ENCODE peak calls at places on chromosomes 7 and 10, in eight cellular contexts. One of them, this sample, is unnamed.

GRCh38 chr7:32262315-32262714 is 192.1 kb upstream of the PDE1C start:
- DNase-seq in astrocyte of the spinal cord: no peak
- DNase-seq in heart right ventricle: no peak
- DNase-seq in cardiac fibroblast: no peak
- DNase-seq in HCT116: no peak
- DNase-seq in lower leg skin: no peak
- DNase-seq in left ventricle myocardium inferior: no peak
- DNase-seq in H7: no peak
- DNase-seq in this sample: no peak

GRCh38 chr10:91592282-91593020 is 40.4 kb downstream of the PPP1R3C start:
- DNase-seq in astrocyte of the spinal cord: no peak
- DNase-seq in heart right ventricle: no peak
- DNase-seq in cardiac fibroblast: no peak
- DNase-seq in HCT116: no peak
- DNase-seq in lower leg skin: no peak
- DNase-seq in left ventricle myocardium inferior: no peak
- DNase-seq in H7: no peak
- DNase-seq in this sample: no peak

GRCh38 chr10:106981461-106981850 is 183.1 kb downstream of the SORCS1 start:
- DNase-seq in astrocyte of the spinal cord: no peak
- DNase-seq in heart right ventricle: no peak
- DNase-seq in cardiac fibroblast: no peak
- DNase-seq in HCT116: no peak
- DNase-seq in lower leg skin: no peak
- DNase-seq in left ventricle myocardium inferior: no peak
- DNase-seq in H7: no peak
- DNase-seq in this sample: no peak

GRCh38 chr10:91051834-91052233 is 130.9 kb upstream of the ANKRD1 start:
- DNase-seq in astrocyte of the spinal cord: peak; percentile 42
- DNase-seq in heart right ventricle: peak; percentile 23
- DNase-seq in cardiac fibroblast: peak; percentile 70
- DNase-seq in HCT116: no peak
- DNase-seq in lower leg skin: peak; percentile 58
- DNase-seq in left ventricle myocardium inferior: peak; percentile 24
- DNase-seq in H7: no peak
- DNase-seq in this sample: no peak

GRCh38 chr10:34504534-34504933 is 310.6 kb downstream of the PARD3 start:
- DNase-seq in astrocyte of the spinal cord: peak; percentile 66
- DNase-seq in heart right ventricle: no peak
- DNase-seq in cardiac fibroblast: peak; percentile 38
- DNase-seq in HCT116: peak; percentile 70
- DNase-seq in lower leg skin: no peak
- DNase-seq in left ventricle myocardium inferior: no peak
- DNase-seq in H7: no peak
- DNase-seq in this sample: no peak

GRCh38 chr7:24898691-24899090 is 81.3 kb downstream of the OSBPL3 start:
- DNase-seq in astrocyte of the spinal cord: peak; percentile 59
- DNase-seq in heart right ventricle: no peak
- DNase-seq in cardiac fibroblast: no peak
- DNase-seq in HCT116: no peak
- DNase-seq in lower leg skin: no peak
- DNase-seq in left ventricle myocardium inferior: no peak
- DNase-seq in H7: no peak
- DNase-seq in this sample: no peak

GRCh38 chr7:25658375-25658774 is 430.1 kb upstream of the NPVF start:
- DNase-seq in astrocyte of the spinal cord: no peak
- DNase-seq in heart right ventricle: no peak
- DNase-seq in cardiac fibroblast: no peak
- DNase-seq in HCT116: no peak
- DNase-seq in lower leg skin: no peak
- DNase-seq in left ventricle myocardium inferior: no peak
- DNase-seq in H7: no peak
- DNase-seq in this sample: no peak

GRCh38 chr10:29915116-29915785 is 144.1 kb downstream of the JCAD start:
- DNase-seq in astrocyte of the spinal cord: peak; percentile 32
- DNase-seq in heart right ventricle: no peak
- DNase-seq in cardiac fibroblast: no peak
- DNase-seq in HCT116: no peak
- DNase-seq in lower leg skin: no peak
- DNase-seq in left ventricle myocardium inferior: no peak
- DNase-seq in H7: no peak
- DNase-seq in this sample: no peak

GRCh38 chr7:28410628-28411578 is 1.4 kb upstream of the CREB5 start:
- DNase-seq in astrocyte of the spinal cord: peak; percentile 67
- DNase-seq in heart right ventricle: peak; percentile 61
- DNase-seq in cardiac fibroblast: peak; percentile 63
- DNase-seq in HCT116: no peak
- DNase-seq in lower leg skin: no peak
- DNase-seq in left ventricle myocardium inferior: peak; percentile 49
- DNase-seq in H7: peak; percentile 56
- DNase-seq in this sample: peak; percentile 80

GRCh38 chr7:22726345-22726848 is 603 bp upstream of the IL6 start:
- DNase-seq in astrocyte of the spinal cord: peak; percentile 92
- DNase-seq in heart right ventricle: peak; percentile 42
- DNase-seq in cardiac fibroblast: peak; percentile 87
- DNase-seq in HCT116: peak; percentile 37
- DNase-seq in lower leg skin: peak; percentile 26
- DNase-seq in left ventricle myocardium inferior: no peak
- DNase-seq in H7: peak; percentile 44
- DNase-seq in this sample: no peak

GRCh38 chr10:86481761-86482160 is 39.8 kb downstream of the WAPL start:
- DNase-seq in astrocyte of the spinal cord: peak; percentile 47
- DNase-seq in heart right ventricle: no peak
- DNase-seq in cardiac fibroblast: no peak
- DNase-seq in HCT116: no peak
- DNase-seq in lower leg skin: no peak
- DNase-seq in left ventricle myocardium inferior: no peak
- DNase-seq in H7: no peak
- DNase-seq in this sample: no peak

GRCh38 chr7:151382079-151382885 is 27.6 kb downstream of the WDR86 start:
- DNase-seq in astrocyte of the spinal cord: no peak
- DNase-seq in heart right ventricle: no peak
- DNase-seq in cardiac fibroblast: no peak
- DNase-seq in HCT116: no peak
- DNase-seq in lower leg skin: no peak
- DNase-seq in left ventricle myocardium inferior: peak; percentile 14
- DNase-seq in H7: peak; percentile 87
- DNase-seq in this sample: no peak

GRCh38 chr7:93910076-93910994 is 4.0 kb downstream of the GNGT1 start:
- DNase-seq in astrocyte of the spinal cord: peak; percentile 52
- DNase-seq in heart right ventricle: peak; percentile 43
- DNase-seq in cardiac fibroblast: peak; percentile 95
- DNase-seq in HCT116: no peak
- DNase-seq in lower leg skin: no peak
- DNase-seq in left ventricle myocardium inferior: no peak
- DNase-seq in H7: no peak
- DNase-seq in this sample: no peak

GRCh38 chr10:72276421-72277339 is 3.0 kb downstream of the DDIT4 start:
- DNase-seq in astrocyte of the spinal cord: peak; percentile 86
- DNase-seq in heart right ventricle: no peak
- DNase-seq in cardiac fibroblast: peak; percentile 93
- DNase-seq in HCT116: peak; percentile 84
- DNase-seq in lower leg skin: no peak
- DNase-seq in left ventricle myocardium inferior: no peak
- DNase-seq in H7: no peak
- DNase-seq in this sample: no peak

GRCh38 chr10:89566095-89566950 is 30.9 kb upstream of the SLC16A12 start:
- DNase-seq in astrocyte of the spinal cord: no peak
- DNase-seq in heart right ventricle: no peak
- DNase-seq in cardiac fibroblast: no peak
- DNase-seq in HCT116: no peak
- DNase-seq in lower leg skin: no peak
- DNase-seq in left ventricle myocardium inferior: no peak
- DNase-seq in H7: no peak
- DNase-seq in this sample: no peak

GRCh38 chr7:55280031-55280454 is 85.1 kb upstream of the LANCL2 start:
- DNase-seq in astrocyte of the spinal cord: peak; percentile 70
- DNase-seq in heart right ventricle: peak; percentile 67
- DNase-seq in cardiac fibroblast: peak; percentile 81
- DNase-seq in HCT116: peak; percentile 59
- DNase-seq in lower leg skin: peak; percentile 57
- DNase-seq in left ventricle myocardium inferior: peak; percentile 24
- DNase-seq in H7: peak; percentile 83
- DNase-seq in this sample: no peak

GRCh38 chr10:124127563-124127962 is 34.2 kb upstream of the CHST15 start:
- DNase-seq in astrocyte of the spinal cord: no peak
- DNase-seq in heart right ventricle: no peak
- DNase-seq in cardiac fibroblast: no peak
- DNase-seq in HCT116: no peak
- DNase-seq in lower leg skin: no peak
- DNase-seq in left ventricle myocardium inferior: no peak
- DNase-seq in H7: no peak
- DNase-seq in this sample: no peak

DNA sequence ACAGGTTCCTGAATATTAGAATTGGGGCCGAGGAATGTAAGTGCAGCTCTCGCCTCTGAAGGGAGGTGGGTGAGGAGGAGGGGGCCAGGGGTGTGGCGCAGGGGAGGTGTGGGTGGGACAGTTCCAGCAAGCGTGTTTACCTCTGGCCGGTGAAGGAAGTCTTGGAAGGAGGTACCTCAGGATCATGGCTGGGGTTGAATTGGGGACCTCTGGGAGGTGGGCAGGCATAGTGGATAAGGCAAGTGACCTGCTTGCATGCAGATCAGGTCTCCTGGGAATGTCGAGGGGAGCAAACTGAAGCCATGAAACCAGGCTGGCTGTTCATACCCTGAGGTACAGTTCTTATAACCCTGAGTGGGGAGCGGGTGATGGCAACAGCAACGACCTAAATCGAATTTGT is 2.0 kb downstream of the ZNF775 start:
- DNase-seq in astrocyte of the spinal cord: no peak
- DNase-seq in heart right ventricle: no peak
- DNase-seq in cardiac fibroblast: no peak
- DNase-seq in HCT116: no peak
- DNase-seq in lower leg skin: no peak
- DNase-seq in left ventricle myocardium inferior: no peak
- DNase-seq in H7: peak; percentile 58
- DNase-seq in this sample: no peak
- H3K4me3 ChIP-seq in astrocyte of the spinal cord: no peak overlapping the region
- H3K4me3 ChIP-seq in heart right ventricle: no peak overlapping the region
- H3K4me3 ChIP-seq in cardiac fibroblast: no peak overlapping the region
- H3K4me3 ChIP-seq in HCT116: no peak overlapping the region
- H3K4me3 ChIP-seq in lower leg skin: no peak overlapping the region
- H3K4me3 ChIP-seq in left ventricle myocardium inferior: no peak overlapping the region
- H3K4me3 ChIP-seq in H7: no peak overlapping the region
- H3K4me3 ChIP-seq in this sample: no peak overlapping the region

DNA sequence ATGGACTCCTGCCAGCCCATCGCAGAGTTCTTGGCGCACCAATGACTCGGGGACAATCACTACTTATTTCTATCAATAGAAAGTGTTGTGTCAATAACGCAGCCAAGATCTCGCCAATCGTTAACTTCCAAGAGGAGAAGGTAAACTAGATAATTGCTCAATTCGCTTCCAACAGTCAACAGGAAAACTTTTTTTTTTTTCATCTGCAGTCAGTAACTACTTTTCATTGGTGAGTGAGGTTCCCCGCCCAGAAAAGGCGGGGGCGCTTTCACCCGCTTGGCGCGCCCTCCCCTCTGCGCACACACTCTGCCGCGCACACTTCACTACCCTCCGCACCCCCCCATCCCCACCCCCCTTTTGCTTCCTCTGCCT is at the start of gene FEZF1:
- DNase-seq in astrocyte of the spinal cord: no peak
- DNase-seq in heart right ventricle: no peak
- DNase-seq in cardiac fibroblast: no peak
- DNase-seq in HCT116: peak; percentile 53
- DNase-seq in lower leg skin: no peak
- DNase-seq in left ventricle myocardium inferior: no peak
- DNase-seq in H7: peak; percentile 89
- DNase-seq in this sample: no peak
- H3K4me3 ChIP-seq in astrocyte of the spinal cord: no peak within 1 kb of the TSS
- H3K4me3 ChIP-seq in heart right ventricle: peak within 1 kb of the TSS; percentile 29
- H3K4me3 ChIP-seq in cardiac fibroblast: no peak within 1 kb of the TSS
- H3K4me3 ChIP-seq in HCT116: peak within 1 kb of the TSS; percentile 69
- H3K4me3 ChIP-seq in lower leg skin: no peak within 1 kb of the TSS
- H3K4me3 ChIP-seq in left ventricle myocardium inferior: peak within 1 kb of the TSS; percentile 59
- H3K4me3 ChIP-seq in H7: peak within 1 kb of the TSS; percentile 61
- H3K4me3 ChIP-seq in this sample: peak within 1 kb of the TSS; percentile 55

DNA sequence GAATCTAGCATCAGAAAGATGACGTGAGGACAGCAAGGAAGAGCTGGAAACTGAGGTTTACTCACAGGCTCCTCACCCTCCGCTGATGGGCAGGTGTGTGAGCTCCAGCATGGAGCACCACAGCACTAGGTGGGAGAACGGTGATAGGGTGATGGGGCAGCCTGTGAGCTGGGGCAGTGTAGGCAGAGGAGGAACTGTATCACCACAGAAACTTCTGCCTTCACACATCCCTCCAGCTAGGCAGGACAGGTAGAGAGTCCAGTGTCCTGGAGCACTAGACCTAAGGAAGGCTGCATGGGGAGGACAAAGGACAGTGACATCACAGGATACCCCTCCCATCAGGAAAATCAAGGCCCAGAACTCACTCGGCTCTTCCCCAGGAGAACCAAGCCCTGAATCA is 241.8 kb upstream of the PRSS58 start:
- DNase-seq in astrocyte of the spinal cord: no peak
- DNase-seq in heart right ventricle: no peak
- DNase-seq in cardiac fibroblast: no peak
- DNase-seq in HCT116: no peak
- DNase-seq in lower leg skin: no peak
- DNase-seq in left ventricle myocardium inferior: no peak
- DNase-seq in H7: no peak
- DNase-seq in this sample: no peak
- H3K4me3 ChIP-seq in astrocyte of the spinal cord: no peak overlapping the region
- H3K4me3 ChIP-seq in heart right ventricle: no peak overlapping the region
- H3K4me3 ChIP-seq in cardiac fibroblast: no peak overlapping the region
- H3K4me3 ChIP-seq in HCT116: no peak overlapping the region
- H3K4me3 ChIP-seq in lower leg skin: no peak overlapping the region
- H3K4me3 ChIP-seq in left ventricle myocardium inferior: no peak overlapping the region
- H3K4me3 ChIP-seq in H7: no peak overlapping the region
- H3K4me3 ChIP-seq in this sample: no peak overlapping the region

GRCh38 chr10:97851341-97852001 is 1.8 kb downstream of the GOLGA7B start:
- DNase-seq in astrocyte of the spinal cord: no peak
- DNase-seq in heart right ventricle: no peak
- DNase-seq in cardiac fibroblast: no peak
- DNase-seq in HCT116: no peak
- DNase-seq in lower leg skin: peak; percentile 37
- DNase-seq in left ventricle myocardium inferior: no peak
- DNase-seq in H7: no peak
- DNase-seq in this sample: no peak

GRCh38 chr10:97854735-97855134 is 5.1 kb downstream of the GOLGA7B start:
- DNase-seq in astrocyte of the spinal cord: no peak
- DNase-seq in heart right ventricle: no peak
- DNase-seq in cardiac fibroblast: no peak
- DNase-seq in HCT116: no peak
- DNase-seq in lower leg skin: no peak
- DNase-seq in left ventricle myocardium inferior: no peak
- DNase-seq in H7: no peak
- DNase-seq in this sample: no peak

GRCh38 chr10:97853006-97853405 is 3.4 kb downstream of the GOLGA7B start:
- DNase-seq in astrocyte of the spinal cord: no peak
- DNase-seq in heart right ventricle: no peak
- DNase-seq in cardiac fibroblast: no peak
- DNase-seq in HCT116: no peak
- DNase-seq in lower leg skin: no peak
- DNase-seq in left ventricle myocardium inferior: no peak
- DNase-seq in H7: no peak
- DNase-seq in this sample: no peak

GRCh38 chr10:97850446-97850845 is 803 bp downstream of the GOLGA7B start:
- DNase-seq in astrocyte of the spinal cord: no peak
- DNase-seq in heart right ventricle: no peak
- DNase-seq in cardiac fibroblast: no peak
- DNase-seq in HCT116: no peak
- DNase-seq in lower leg skin: no peak
- DNase-seq in left ventricle myocardium inferior: no peak
- DNase-seq in H7: no peak
- DNase-seq in this sample: no peak

GRCh38 chr10:97852277-97852676 is 2.6 kb downstream of the GOLGA7B start:
- DNase-seq in astrocyte of the spinal cord: no peak
- DNase-seq in heart right ventricle: no peak
- DNase-seq in cardiac fibroblast: no peak
- DNase-seq in HCT116: no peak
- DNase-seq in lower leg skin: no peak
- DNase-seq in left ventricle myocardium inferior: no peak
- DNase-seq in H7: no peak
- DNase-seq in this sample: no peak
- H3K4me3 ChIP-seq in astrocyte of the spinal cord: no peak overlapping the region
- H3K4me3 ChIP-seq in heart right ventricle: no peak overlapping the region
- H3K4me3 ChIP-seq in cardiac fibroblast: no peak overlapping the region
- H3K4me3 ChIP-seq in HCT116: no peak overlapping the region
- H3K4me3 ChIP-seq in lower leg skin: no peak overlapping the region
- H3K4me3 ChIP-seq in left ventricle myocardium inferior: no peak overlapping the region
- H3K4me3 ChIP-seq in H7: no peak overlapping the region
- H3K4me3 ChIP-seq in this sample: no peak overlapping the region